ENCODE peak calls at places on chromosome 6, in ten cellular contexts. Q, V, X, A, L, N, O, U, W and F are unnamed samples.

GRCh38 chr6:96420294-96420693 is 101.3 kb upstream of the UFL1 start:
- DNase-seq in Q (no peak), V (no peak), X (no peak), A (no peak), L (no peak), N (no peak), O (no peak), U (no peak), W (no peak), F (no peak)

GRCh38 chr6:135304883-135305282 is 123.8 kb downstream of the MYB start:
- DNase-seq in Q (no peak), V (no peak), X (no peak), A (no peak), L (no peak), N (no peak), O (no peak), U (no peak), W (no peak), F (no peak)

GRCh38 chr6:97322226-97322625 is 39.2 kb upstream of the MMS22L start:
- DNase-seq in Q (no peak), V (no peak), X (no peak), A (no peak), L (no peak), N (no peak), O (no peak), U (no peak), W (no peak), F (no peak)

GRCh38 chr6:157128235-157128761 is 195.0 kb downstream of the TMEM242 start:
- DNase-seq in Q (no peak), V (no peak), X (no peak), A (no peak), L (no peak), N (no peak), O (no peak), U (no peak), W (no peak), F (no peak)

GRCh38 chr6:106658469-106658868 is 29.1 kb downstream of the QRSL1 start:
- DNase-seq in Q (no peak), V (no peak), X (no peak), A (no peak), L (no peak), N (peak), O (no peak), U (no peak), W (no peak), F (peak)

GRCh38 chr6:3739311-3739897 is 12.1 kb downstream of the PXDC1 start:
- DNase-seq in Q (no peak), V (no peak), X (no peak), A (no peak), L (no peak), N (no peak), O (no peak), U (no peak), W (no peak), F (no peak)

GRCh38 chr6:166029506-166029905 is 138.1 kb downstream of the TBXT start:
- DNase-seq in Q (no peak), V (no peak), X (no peak), A (no peak), L (no peak), N (peak), O (no peak), U (no peak), W (no peak), F (peak)

GRCh38 chr6:166729658-166730057 is 102.6 kb upstream of the RPS6KA2 start:
- DNase-seq in Q (no peak), V (no peak), X (no peak), A (no peak), L (no peak), N (no peak), O (no peak), U (no peak), W (no peak), F (no peak)

GRCh38 chr6:113980937-113981554 is 10.1 kb upstream of the HDAC2 start:
- DNase-seq in Q (peak), V (peak), X (peak), A (no peak), L (peak), N (peak), O (no peak), U (no peak), W (no peak), F (peak)

GRCh38 chr6:138275976-138276375 is 57.7 kb upstream of the PBOV1 start:
- DNase-seq in Q (no peak), V (no peak), X (no peak), A (no peak), L (no peak), N (no peak), O (no peak), U (no peak), W (no peak), F (no peak)

GRCh38 chr6:43923376-43924221 is 153.6 kb downstream of the VEGFA start:
- DNase-seq in Q (no peak), V (no peak), X (peak), A (no peak), L (no peak), N (peak), O (no peak), U (no peak), W (no peak), F (peak)

GRCh38 chr6:26249959-26250805 is 114.8 kb upstream of the BTN3A2 start:
- DNase-seq in Q (peak), V (peak), X (peak), A (peak), L (peak), N (peak), O (no peak), U (peak), W (no peak), F (peak)

GRCh38 chr6:159981591-159982245 is 12.8 kb downstream of the IGF2R start:
- DNase-seq in Q (no peak), V (no peak), X (peak), A (peak), L (peak), N (peak), O (no peak), U (peak), W (no peak), F (peak)

GRCh38 chr6:150865406-150866146 is at the start of gene MTHFD1L:
- DNase-seq in Q (peak), V (peak), X (peak), A (peak), L (peak), N (peak), O (peak), U (peak), W (peak), F (peak)

GRCh38 chr6:155194399-155194798 is 69.4 kb upstream of the CLDN20 start:
- DNase-seq in Q (no peak), V (no peak), X (no peak), A (no peak), L (no peak), N (peak), O (no peak), U (no peak), W (no peak), F (no peak)

GRCh38 chr6:133241088-133241900 is at the start of gene EYA4:
- DNase-seq in Q (peak), V (no peak), X (peak), A (no peak), L (no peak), N (peak), O (no peak), U (peak), W (no peak), F (peak)

GRCh38 chr6:166766769-166767168 is 139.7 kb upstream of the RPS6KA2 start:
- DNase-seq in Q (no peak), V (no peak), X (no peak), A (no peak), L (no peak), N (no peak), O (no peak), U (no peak), W (no peak), F (no peak)

GRCh38 chr6:33958208-33958862 is 154.5 kb upstream of the MLN start:
- DNase-seq in Q (peak), V (no peak), X (peak), A (no peak), L (no peak), N (no peak), O (no peak), U (no peak), W (no peak), F (no peak)

GRCh38 chr6:108884211-108885059 is 36.2 kb downstream of the ARMC2 start:
- DNase-seq in Q (no peak), V (no peak), X (no peak), A (no peak), L (no peak), N (no peak), O (no peak), U (no peak), W (no peak), F (no peak)

GRCh38 chr6:73285674-73286283 is 22.8 kb upstream of the KHDC1 start:
- DNase-seq in Q (no peak), V (peak), X (no peak), A (no peak), L (peak), N (peak), O (no peak), U (no peak), W (no peak), F (peak)

GRCh38 chr6:166275714-166276166 is 32.5 kb downstream of the PRR18 start:
- DNase-seq in Q (peak), V (peak), X (peak), A (peak), L (peak), N (peak), O (peak), U (peak), W (peak), F (peak)

GRCh38 chr6:26195924-26196845 is 109.0 kb downstream of the HFE start:
- DNase-seq in Q (no peak), V (no peak), X (peak), A (no peak), L (peak), N (peak), O (no peak), U (no peak), W (no peak), F (peak)